ENCODE peak calls at places on chromosomes 7 and 10, in nine cellular contexts. M is sigmoid colon, H is HCT116, E is GM12878, V is spleen, R is H1, B is GM12892, C is prostate gland, K is K562. U is an unnamed sample.
A peak's percentile ranks its signal among the peaks of the same experiment; 100 is the strongest.

GRCh38 chr7:22346383-22347107 is 10.4 kb downstream of the RAPGEF5 start:
- DNase-seq in M (no peak), H (no peak), R (no peak), B (no peak), C (no peak), E (no peak), K (no peak), V (no peak), U (no peak)

GRCh38 chr10:32332299-32332750 is 14.6 kb downstream of the EPC1 start:
- DNase-seq in H (no peak), E (peak; percentile 93), K (no peak), V (no peak), B (peak; percentile 21), M (no peak), R (no peak), C (no peak), U (no peak)

GRCh38 chr7:136741941-136742340 is 126.5 kb upstream of the CHRM2 start:
- DNase-seq in K (no peak), C (no peak), M (no peak), E (no peak), B (no peak), H (no peak), V (no peak), R (no peak), U (no peak)

GRCh38 chr7:2862831-2863361 is 18.8 kb upstream of the GNA12 start:
- DNase-seq in M (no peak), H (no peak), K (no peak), R (no peak), C (no peak), E (no peak), B (peak; percentile 12), V (no peak), U (no peak)

GRCh38 chr7:88401009-88401623 is 94.4 kb upstream of the STEAP4 start:
- DNase-seq in H (peak; percentile 15), M (no peak), B (no peak), R (no peak), E (no peak), C (no peak), K (peak; percentile 13), V (no peak), U (peak; percentile 54)

GRCh38 chr7:27784399-27785053 is 44.6 kb downstream of the TAX1BP1 start:
- DNase-seq in V (no peak), C (no peak), K (peak; percentile 55), E (no peak), H (peak; percentile 76), B (no peak), M (no peak), R (no peak), U (peak; percentile 70)

GRCh38 chr7:142010952-142011548 is 15.4 kb downstream of the MGAM start:
- DNase-seq in K (no peak), M (no peak), C (no peak), B (no peak), H (no peak), V (no peak), E (no peak), R (no peak), U (no peak)

GRCh38 chr7:110307776-110308175 is 783.2 kb upstream of the LRRN3 start:
- DNase-seq in V (no peak), E (no peak), C (no peak), H (no peak), K (no peak), B (no peak), R (no peak), M (no peak), U (no peak)

GRCh38 chr7:132112632-132113031 is 463.6 kb downstream of the PLXNA4 start:
- DNase-seq in M (no peak), C (no peak), B (no peak), K (no peak), R (no peak), V (no peak), E (no peak), H (no peak), U (no peak)

GRCh38 chr10:21130108-21130507 is 233.0 kb upstream of the NEBL start:
- DNase-seq in R (no peak), C (no peak), M (no peak), K (peak; percentile 15), H (no peak), E (no peak), V (no peak), B (no peak), U (no peak)

GRCh38 chr7:127713006-127713405 is 61.0 kb downstream of the SND1 start:
- DNase-seq in K (no peak), C (no peak), E (no peak), R (no peak), H (no peak), B (no peak), M (no peak), V (no peak), U (no peak)

GRCh38 chr7:156162451-156162850 is 350.2 kb upstream of the SHH start:
- DNase-seq in M (no peak), E (no peak), B (no peak), C (no peak), K (no peak), V (no peak), H (no peak), R (no peak), U (no peak)

GRCh38 chr7:158495780-158496179 is 91.8 kb downstream of the PTPRN2 start:
- DNase-seq in V (peak; percentile 72), H (peak; percentile 8), K (no peak), M (no peak), E (no peak), R (peak; percentile 69), B (no peak), C (no peak), U (peak; percentile 67)

GRCh38 chr7:116674508-116675173 is 2.6 kb downstream of the MET start:
- DNase-seq in V (no peak), C (no peak), E (no peak), K (no peak), R (no peak), M (no peak), B (no peak), H (no peak), U (peak; percentile 33)

GRCh38 chr10:106950060-106950459 is 214.4 kb downstream of the SORCS1 start:
- DNase-seq in V (no peak), C (no peak), K (no peak), H (no peak), M (no peak), B (no peak), E (no peak), R (no peak), U (no peak)

GRCh38 chr10:97184971-97185325 is 811 bp downstream of the SLIT1 start:
- DNase-seq in V (peak; percentile 52), H (no peak), M (no peak), K (no peak), C (no peak), B (no peak), R (peak; percentile 71), E (no peak), U (peak; percentile 49)

GRCh38 chr10:116621934-116622655 is 1.3 kb downstream of the PNLIPRP2 start:
- DNase-seq in B (no peak), K (no peak), E (no peak), H (no peak), V (no peak), C (no peak), M (no peak), R (no peak), U (no peak)

GRCh38 chr10:92574545-92575377 is 868 bp upstream of the IDE start:
- DNase-seq in H (no peak), C (no peak), M (no peak), K (no peak), B (no peak), V (no peak), R (no peak), E (no peak), U (peak; percentile 78)

GRCh38 chr10:33332183-33333031 is 2.1 kb downstream of the NRP1 start:
- DNase-seq in B (no peak), R (no peak), H (no peak), M (no peak), C (no peak), K (no peak), V (no peak), E (no peak), U (no peak)
- TF ChIP-seq POLR2AphosphoS5 in B (no peak), R (no peak), H (no peak), M (peak; percentile 28), C (peak; percentile 49), K (no peak), V (no peak), E (no peak), U (no peak)

DNA sequence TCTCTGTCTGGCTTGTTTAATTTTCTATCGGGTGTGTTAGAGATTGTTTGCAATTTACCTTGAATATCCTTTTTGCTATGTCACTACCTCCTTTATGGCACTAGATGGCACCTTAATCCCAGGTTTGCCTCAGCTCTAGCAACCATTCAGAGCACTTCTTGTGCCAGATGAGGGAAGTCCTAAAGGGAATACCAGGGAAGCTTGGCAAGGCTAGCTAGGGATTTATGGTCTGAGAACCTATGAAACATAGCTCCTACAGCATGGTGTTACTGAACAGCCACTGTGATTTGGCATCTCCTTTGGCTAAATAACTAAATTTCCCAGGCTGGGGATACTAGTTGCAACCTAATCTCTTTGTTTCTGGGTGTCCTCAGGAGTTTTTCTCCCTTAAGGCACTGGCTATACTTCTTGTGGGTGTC is 69.0 kb upstream of the VOPP1 start:
- DNase-seq in R (no peak), H (peak; percentile 77), C (peak; percentile 66), B (no peak), M (peak; percentile 70), K (peak; percentile 25), V (no peak), E (peak; percentile 65), U (peak; percentile 85)
- TF ChIP-seq POLR2AphosphoS5 in R (no peak), H (no peak), C (peak; percentile 87), B (no peak), M (no peak), K (no peak), V (no peak), E (no peak), U (no peak)

GRCh38 chr7:114620208-114620607 is 205.6 kb downstream of the FOXP2 start:
- DNase-seq in C (no peak), R (no peak), E (no peak), M (no peak), K (no peak), B (no peak), H (no peak), V (no peak), U (no peak)
- TF ChIP-seq POLR2AphosphoS5 in C (no peak), R (no peak), E (no peak), M (no peak), K (no peak), B (no peak), H (no peak), V (no peak), U (no peak)

DNA sequence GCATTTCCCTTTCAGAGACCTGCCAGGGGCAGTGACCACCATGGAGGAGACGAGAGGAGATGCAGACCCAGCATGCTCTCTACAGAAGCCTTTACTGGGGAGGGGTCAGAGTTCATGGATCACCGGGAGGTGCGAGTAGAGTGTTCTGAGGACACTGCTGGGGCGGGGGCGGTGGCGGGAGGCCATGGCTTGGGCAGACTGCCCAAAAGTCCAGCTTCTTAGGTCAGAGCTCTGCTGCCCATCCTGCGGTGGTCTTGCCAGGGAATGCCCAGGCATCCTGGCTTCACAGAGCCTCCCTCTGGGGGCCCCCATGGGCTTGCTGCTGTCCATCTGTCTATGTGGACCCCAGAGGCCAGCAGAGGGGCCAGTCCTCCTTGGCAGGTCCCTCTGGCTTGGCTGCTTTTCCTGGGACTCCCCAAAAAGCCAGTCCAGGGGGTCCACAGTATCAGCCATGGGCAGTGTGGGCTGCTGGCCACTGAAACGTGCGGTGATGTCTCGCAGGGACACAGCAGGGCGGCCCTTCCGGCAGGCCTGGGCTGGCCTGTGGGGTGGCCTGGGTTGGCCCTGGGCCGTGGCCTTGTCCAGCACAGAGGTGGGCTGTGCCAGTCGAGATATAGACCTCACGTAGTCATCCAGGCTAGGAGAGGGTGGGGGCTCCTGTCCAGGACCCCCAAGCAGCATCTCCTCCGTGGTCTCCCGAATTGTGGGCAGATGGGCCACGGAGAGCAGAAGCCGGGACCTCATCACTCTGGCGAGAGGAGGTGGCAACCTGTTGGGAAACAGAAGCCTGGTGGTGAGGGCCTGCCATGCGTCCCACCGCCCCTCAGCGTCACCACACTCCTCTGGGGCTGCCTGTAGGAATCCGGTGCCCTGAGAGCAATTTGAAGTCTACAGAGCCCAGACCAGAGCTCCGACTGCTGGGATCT is 1.1 kb downstream of the DEPP1 start:
- DNase-seq in B (no peak), E (no peak), M (peak; percentile 69), H (no peak), V (peak; percentile 79), R (no peak), C (no peak), K (no peak), U (no peak)
- TF ChIP-seq POLR2AphosphoS5 in B (no peak), E (no peak), M (peak; percentile 3), H (no peak), V (peak; percentile 82), R (no peak), C (no peak), K (no peak), U (no peak)